ENCODE peak calls at places on chromosomes 4 and X, in six cellular contexts. H, X, W, O, B and A are unnamed samples.
A peak's percentile ranks its signal among the peaks of the same experiment; 100 is the strongest.

GRCh38 chr4:176981551-176981950 is 188.8 kb upstream of the VEGFC start:
- DNase-seq in H (no peak), X (peak; percentile 88), W (no peak), O (no peak), B (no peak), A (no peak)

GRCh38 chrX:41259516-41259915 is 74.4 kb upstream of the DDX3X start:
- DNase-seq in H (peak; percentile 13), X (no peak), W (peak; percentile 73), O (no peak), B (no peak), A (no peak)

GRCh38 chrX:68415289-68415688 is 18.0 kb downstream of the OPHN1 start:
- DNase-seq in H (no peak), X (peak; percentile 58), W (no peak), O (no peak), B (peak; percentile 51), A (no peak)

GRCh38 chr4:110533940-110534339 is 58.0 kb downstream of the ENPEP start:
- DNase-seq in H (no peak), X (peak; percentile 10), W (no peak), O (no peak), B (peak; percentile 90), A (no peak)

GRCh38 chr4:78710536-78710935 is 65.6 kb upstream of the BMP2K start:
- DNase-seq in H (no peak), X (no peak), W (no peak), O (no peak), B (peak; percentile 91), A (no peak)

GRCh38 chr4:128488055-128488705 is 200.6 kb upstream of the PGRMC2 start:
- DNase-seq in H (no peak), X (no peak), W (no peak), O (no peak), B (no peak), A (no peak)

GRCh38 chr4:16687011-16687410 is 211.4 kb downstream of the LDB2 start:
- DNase-seq in H (no peak), X (no peak), W (no peak), O (no peak), B (no peak), A (no peak)

GRCh38 chr4:52982246-52982950 is 120.3 kb downstream of the RASL11B start:
- DNase-seq in H (no peak), X (peak; percentile 22), W (no peak), O (peak; percentile 4), B (peak; percentile 66), A (no peak)

GRCh38 chr4:163063891-163064290 is 102.8 kb downstream of the NAF1 start:
- DNase-seq in H (no peak), X (no peak), W (no peak), O (no peak), B (peak; percentile 78), A (no peak)

GRCh38 chr4:152640058-152640921 is 39.5 kb downstream of the TMEM154 start:
- DNase-seq in H (no peak), X (peak; percentile 25), W (no peak), O (peak; percentile 15), B (peak; percentile 61), A (no peak)

GRCh38 chr4:128600410-128600809 is 209.1 kb upstream of the JADE1 start:
- DNase-seq in H (no peak), X (no peak), W (peak; percentile 57), O (no peak), B (no peak), A (no peak)

GRCh38 chr4:140952709-140953108 is 180.6 kb downstream of the RNF150 start:
- DNase-seq in H (no peak), X (peak; percentile 7), W (no peak), O (no peak), B (peak; percentile 41), A (no peak)

GRCh38 chrX:2677764-2678163 is 13.3 kb upstream of the CD99 start:
- DNase-seq in H (no peak), X (no peak), W (no peak), O (no peak), B (peak; percentile 89), A (no peak)

GRCh38 chr4:20444599-20445337 is 193.1 kb downstream of the SLIT2 start:
- DNase-seq in H (no peak), X (no peak), W (no peak), O (no peak), B (no peak), A (no peak)

GRCh38 chr4:85200106-85200505 is 233.6 kb upstream of the WDFY3 start:
- DNase-seq in H (no peak), X (no peak), W (no peak), O (no peak), B (peak; percentile 32), A (no peak)

GRCh38 chr4:6926681-6927478 is 17.3 kb downstream of the TBC1D14 start:
- DNase-seq in H (no peak), X (peak; percentile 24), W (no peak), O (no peak), B (no peak), A (no peak)

GRCh38 chrX:38282044-38282443 is 45.3 kb downstream of the RPGR start:
- DNase-seq in H (peak; percentile 8), X (no peak), W (no peak), O (no peak), B (peak; percentile 7), A (no peak)

GRCh38 chrX:9310596-9310995 is 154.3 kb upstream of the TBL1X start:
- DNase-seq in H (no peak), X (no peak), W (no peak), O (no peak), B (peak; percentile 63), A (no peak)

GRCh38 chr4:179399054-179399782 is 1957.0 kb upstream of the AGA start:
- DNase-seq in H (no peak), X (peak; percentile 67), W (no peak), O (no peak), B (no peak), A (no peak)

GRCh38 chrX:70554523-70554922 is 109.9 kb downstream of the DLG3 start:
- DNase-seq in H (no peak), X (no peak), W (no peak), O (no peak), B (no peak), A (no peak)

GRCh38 chr4:170278481-170278880 is 188.7 kb upstream of the AADAT start:
- DNase-seq in H (no peak), X (no peak), W (no peak), O (no peak), B (no peak), A (no peak)

GRCh38 chr4:85177679-85178078 is 211.2 kb upstream of the WDFY3 start:
- DNase-seq in H (no peak), X (no peak), W (no peak), O (no peak), B (no peak), A (no peak)

GRCh38 chrX:27321632-27322031 is 141.5 kb downstream of the PPP4R3C start:
- DNase-seq in H (no peak), X (no peak), W (no peak), O (no peak), B (no peak), A (no peak)

GRCh38 chr4:140326395-140326993 is 47.0 kb upstream of the SCOC start:
- DNase-seq in H (no peak), X (peak; percentile 6), W (peak; percentile 22), O (peak; percentile 61), B (peak; percentile 59), A (no peak)

GRCh38 chr4:168218663-168219062 is 99.9 kb downstream of the DDX60 start:
- DNase-seq in H (no peak), X (no peak), W (no peak), O (no peak), B (peak; percentile 80), A (no peak)

GRCh38 chr4:111639120-111639519 is 506.1 kb upstream of the FAM241A start:
- DNase-seq in H (no peak), X (peak; percentile 2), W (no peak), O (no peak), B (peak; percentile 21), A (no peak)